ENCODE peak calls at places on chromosomes 6 and 20, in five cellular contexts. One of them, this sample, is unnamed.

GRCh38 chr6:154511735-154512097 is 1.2 kb upstream of the CNKSR3 start:
- DNase-seq in activated naive CD8-positive, alpha-beta T cell treated with anti-CD3 and anti-CD28 coated beads, Interleukin-2, amount 50 U/mL, for 24 hours: no peak
- DNase-seq in hypothalamus: no peak
- DNase-seq in iris pigment epithelial cell: no peak
- DNase-seq in smooth muscle cell of the brain vasculature: no peak
- DNase-seq in this sample: no peak

GRCh38 chr6:106509420-106510089 is 119.7 kb downstream of the RTN4IP1 start:
- DNase-seq in iris pigment epithelial cell: peak
- DNase-seq in activated naive CD8-positive, alpha-beta T cell treated with anti-CD3 and anti-CD28 coated beads, Interleukin-2, amount 50 U/mL, for 24 hours: peak
- DNase-seq in hypothalamus: no peak
- DNase-seq in smooth muscle cell of the brain vasculature: no peak
- DNase-seq in this sample: peak

GRCh38 chr6:95593025-95593424 is 15.7 kb downstream of the MANEA start:
- DNase-seq in hypothalamus: no peak
- DNase-seq in activated naive CD8-positive, alpha-beta T cell treated with anti-CD3 and anti-CD28 coated beads, Interleukin-2, amount 50 U/mL, for 24 hours: no peak
- DNase-seq in iris pigment epithelial cell: no peak
- DNase-seq in smooth muscle cell of the brain vasculature: no peak
- DNase-seq in this sample: no peak

GRCh38 chr20:48015943-48016723 is 230.9 kb upstream of the SULF2 start:
- DNase-seq in activated naive CD8-positive, alpha-beta T cell treated with anti-CD3 and anti-CD28 coated beads, Interleukin-2, amount 50 U/mL, for 24 hours: no peak
- DNase-seq in hypothalamus: no peak
- DNase-seq in iris pigment epithelial cell: peak
- DNase-seq in smooth muscle cell of the brain vasculature: no peak
- DNase-seq in this sample: no peak

GRCh38 chr6:128541261-128541660 is 20.9 kb upstream of the PTPRK start:
- DNase-seq in iris pigment epithelial cell: no peak
- DNase-seq in hypothalamus: no peak
- DNase-seq in activated naive CD8-positive, alpha-beta T cell treated with anti-CD3 and anti-CD28 coated beads, Interleukin-2, amount 50 U/mL, for 24 hours: no peak
- DNase-seq in smooth muscle cell of the brain vasculature: no peak
- DNase-seq in this sample: no peak

GRCh38 chr6:32449088-32449736 is 9.5 kb downstream of the HLA-DRA start:
- DNase-seq in smooth muscle cell of the brain vasculature: no peak
- DNase-seq in hypothalamus: no peak
- DNase-seq in iris pigment epithelial cell: no peak
- DNase-seq in activated naive CD8-positive, alpha-beta T cell treated with anti-CD3 and anti-CD28 coated beads, Interleukin-2, amount 50 U/mL, for 24 hours: no peak
- DNase-seq in this sample: no peak

GRCh38 chr6:15473741-15474161 is 189.1 kb downstream of the DTNBP1 start:
- DNase-seq in smooth muscle cell of the brain vasculature: peak
- DNase-seq in hypothalamus: no peak
- DNase-seq in activated naive CD8-positive, alpha-beta T cell treated with anti-CD3 and anti-CD28 coated beads, Interleukin-2, amount 50 U/mL, for 24 hours: no peak
- DNase-seq in iris pigment epithelial cell: peak
- DNase-seq in this sample: no peak

GRCh38 chr6:163825033-163825432 is 410.5 kb downstream of the QKI start:
- DNase-seq in smooth muscle cell of the brain vasculature: no peak
- DNase-seq in hypothalamus: no peak
- DNase-seq in activated naive CD8-positive, alpha-beta T cell treated with anti-CD3 and anti-CD28 coated beads, Interleukin-2, amount 50 U/mL, for 24 hours: no peak
- DNase-seq in iris pigment epithelial cell: peak
- DNase-seq in this sample: no peak

GRCh38 chr20:36085686-36086267 is 68.8 kb upstream of the EPB41L1 start:
- DNase-seq in iris pigment epithelial cell: peak
- DNase-seq in activated naive CD8-positive, alpha-beta T cell treated with anti-CD3 and anti-CD28 coated beads, Interleukin-2, amount 50 U/mL, for 24 hours: peak
- DNase-seq in smooth muscle cell of the brain vasculature: no peak
- DNase-seq in hypothalamus: no peak
- DNase-seq in this sample: no peak

GRCh38 chr6:106870069-106870468 is 104.5 kb downstream of the CD24 start:
- DNase-seq in iris pigment epithelial cell: peak
- DNase-seq in activated naive CD8-positive, alpha-beta T cell treated with anti-CD3 and anti-CD28 coated beads, Interleukin-2, amount 50 U/mL, for 24 hours: no peak
- DNase-seq in hypothalamus: no peak
- DNase-seq in smooth muscle cell of the brain vasculature: no peak
- DNase-seq in this sample: no peak

GRCh38 chr6:16105056-16105455 is 23.8 kb upstream of the MYLIP start:
- DNase-seq in iris pigment epithelial cell: no peak
- DNase-seq in smooth muscle cell of the brain vasculature: no peak
- DNase-seq in hypothalamus: no peak
- DNase-seq in activated naive CD8-positive, alpha-beta T cell treated with anti-CD3 and anti-CD28 coated beads, Interleukin-2, amount 50 U/mL, for 24 hours: no peak
- DNase-seq in this sample: no peak

GRCh38 chr20:63622096-63622495 is 4.8 kb downstream of the GMEB2 start:
- DNase-seq in iris pigment epithelial cell: no peak
- DNase-seq in smooth muscle cell of the brain vasculature: no peak
- DNase-seq in activated naive CD8-positive, alpha-beta T cell treated with anti-CD3 and anti-CD28 coated beads, Interleukin-2, amount 50 U/mL, for 24 hours: no peak
- DNase-seq in hypothalamus: no peak
- DNase-seq in this sample: no peak

GRCh38 chr20:17885544-17885943 is 83.0 kb downstream of the SNX5 start:
- DNase-seq in iris pigment epithelial cell: no peak
- DNase-seq in hypothalamus: no peak
- DNase-seq in smooth muscle cell of the brain vasculature: no peak
- DNase-seq in activated naive CD8-positive, alpha-beta T cell treated with anti-CD3 and anti-CD28 coated beads, Interleukin-2, amount 50 U/mL, for 24 hours: no peak
- DNase-seq in this sample: no peak

GRCh38 chr20:61890210-61890609 is 175.5 kb downstream of the TAF4 start:
- DNase-seq in iris pigment epithelial cell: no peak
- DNase-seq in smooth muscle cell of the brain vasculature: no peak
- DNase-seq in activated naive CD8-positive, alpha-beta T cell treated with anti-CD3 and anti-CD28 coated beads, Interleukin-2, amount 50 U/mL, for 24 hours: no peak
- DNase-seq in hypothalamus: no peak
- DNase-seq in this sample: no peak

GRCh38 chr6:44898296-44898930 is 429.7 kb upstream of the RUNX2 start:
- DNase-seq in smooth muscle cell of the brain vasculature: no peak
- DNase-seq in activated naive CD8-positive, alpha-beta T cell treated with anti-CD3 and anti-CD28 coated beads, Interleukin-2, amount 50 U/mL, for 24 hours: peak
- DNase-seq in iris pigment epithelial cell: peak
- DNase-seq in hypothalamus: no peak
- DNase-seq in this sample: no peak

GRCh38 chr6:3874069-3874468 is 24.9 kb downstream of the FAM50B start:
- DNase-seq in iris pigment epithelial cell: no peak
- DNase-seq in activated naive CD8-positive, alpha-beta T cell treated with anti-CD3 and anti-CD28 coated beads, Interleukin-2, amount 50 U/mL, for 24 hours: no peak
- DNase-seq in smooth muscle cell of the brain vasculature: no peak
- DNase-seq in hypothalamus: no peak
- DNase-seq in this sample: no peak

GRCh38 chr6:79559706-79560105 is 22.5 kb upstream of the LCA5 start:
- DNase-seq in iris pigment epithelial cell: no peak
- DNase-seq in activated naive CD8-positive, alpha-beta T cell treated with anti-CD3 and anti-CD28 coated beads, Interleukin-2, amount 50 U/mL, for 24 hours: no peak
- DNase-seq in smooth muscle cell of the brain vasculature: no peak
- DNase-seq in hypothalamus: no peak
- DNase-seq in this sample: no peak

GRCh38 chr6:114339706-114340105 is 3.1 kb downstream of the HS3ST5 start:
- DNase-seq in smooth muscle cell of the brain vasculature: no peak
- DNase-seq in activated naive CD8-positive, alpha-beta T cell treated with anti-CD3 and anti-CD28 coated beads, Interleukin-2, amount 50 U/mL, for 24 hours: no peak
- DNase-seq in hypothalamus: no peak
- DNase-seq in iris pigment epithelial cell: no peak
- DNase-seq in this sample: no peak

GRCh38 chr20:18739785-18740184 is 73.8 kb upstream of the SCP2D1 start:
- DNase-seq in hypothalamus: no peak
- DNase-seq in activated naive CD8-positive, alpha-beta T cell treated with anti-CD3 and anti-CD28 coated beads, Interleukin-2, amount 50 U/mL, for 24 hours: no peak
- DNase-seq in iris pigment epithelial cell: peak
- DNase-seq in smooth muscle cell of the brain vasculature: peak
- DNase-seq in this sample: no peak

GRCh38 chr20:16459019-16459700 is 114.1 kb downstream of the KIF16B start:
- DNase-seq in iris pigment epithelial cell: peak
- DNase-seq in hypothalamus: no peak
- DNase-seq in smooth muscle cell of the brain vasculature: no peak
- DNase-seq in activated naive CD8-positive, alpha-beta T cell treated with anti-CD3 and anti-CD28 coated beads, Interleukin-2, amount 50 U/mL, for 24 hours: no peak
- DNase-seq in this sample: no peak

GRCh38 chr20:3690413-3690812 is 8.6 kb upstream of the ADAM33 start:
- DNase-seq in activated naive CD8-positive, alpha-beta T cell treated with anti-CD3 and anti-CD28 coated beads, Interleukin-2, amount 50 U/mL, for 24 hours: no peak
- DNase-seq in hypothalamus: no peak
- DNase-seq in smooth muscle cell of the brain vasculature: no peak
- DNase-seq in iris pigment epithelial cell: no peak
- DNase-seq in this sample: no peak

GRCh38 chr6:32922083-32922482 is 18.7 kb downstream of the HLA-DMB start:
- DNase-seq in smooth muscle cell of the brain vasculature: no peak
- DNase-seq in activated naive CD8-positive, alpha-beta T cell treated with anti-CD3 and anti-CD28 coated beads, Interleukin-2, amount 50 U/mL, for 24 hours: no peak
- DNase-seq in iris pigment epithelial cell: no peak
- DNase-seq in hypothalamus: no peak
- DNase-seq in this sample: no peak

GRCh38 chr6:40912158-40912946 is 126.7 kb downstream of the UNC5CL start:
- DNase-seq in smooth muscle cell of the brain vasculature: no peak
- DNase-seq in hypothalamus: no peak
- DNase-seq in activated naive CD8-positive, alpha-beta T cell treated with anti-CD3 and anti-CD28 coated beads, Interleukin-2, amount 50 U/mL, for 24 hours: peak
- DNase-seq in iris pigment epithelial cell: peak
- DNase-seq in this sample: peak

GRCh38 chr6:11025911-11026635 is 18.0 kb downstream of the ELOVL2 start:
- DNase-seq in iris pigment epithelial cell: no peak
- DNase-seq in hypothalamus: no peak
- DNase-seq in activated naive CD8-positive, alpha-beta T cell treated with anti-CD3 and anti-CD28 coated beads, Interleukin-2, amount 50 U/mL, for 24 hours: no peak
- DNase-seq in smooth muscle cell of the brain vasculature: no peak
- DNase-seq in this sample: no peak

GRCh38 chr6:41037107-41037900 is 1.7 kb downstream of the UNC5CL start:
- DNase-seq in smooth muscle cell of the brain vasculature: no peak
- DNase-seq in hypothalamus: no peak
- DNase-seq in iris pigment epithelial cell: no peak
- DNase-seq in activated naive CD8-positive, alpha-beta T cell treated with anti-CD3 and anti-CD28 coated beads, Interleukin-2, amount 50 U/mL, for 24 hours: no peak
- DNase-seq in this sample: no peak

GRCh38 chr20:49672109-49672681 is 41.5 kb downstream of the B4GALT5 start:
- DNase-seq in smooth muscle cell of the brain vasculature: no peak
- DNase-seq in activated naive CD8-positive, alpha-beta T cell treated with anti-CD3 and anti-CD28 coated beads, Interleukin-2, amount 50 U/mL, for 24 hours: no peak
- DNase-seq in hypothalamus: no peak
- DNase-seq in iris pigment epithelial cell: no peak
- DNase-seq in this sample: no peak

This sample was measured in activated CD8-positive, alpha-beta T cell treated with anti-CD3 and anti-CD28 coated beads, Interleukin-2, amount 10 ng/mL, durations not matched to agents 7 days and 5 days.